ENCODE peak calls at places on chromosomes 7 and 10, in six cellular contexts. H is left cardiac atrium, I is kidney glomerular epithelial cell, T is osteocyte, J is fibroblast of lung, O is Kasumi-1. G is an unnamed sample.

GRCh38 chr10:98097611-98098010 is 36.8 kb upstream of the R3HCC1L start:
- DNase-seq in H (no peak), I (no peak), T (no peak), J (no peak), O (no peak), G (no peak)

GRCh38 chr7:155219154-155219531 is 78.5 kb upstream of the INSIG1 start:
- DNase-seq in H (no peak), I (no peak), T (no peak), J (no peak), O (no peak), G (no peak)

GRCh38 chr7:46586406-46586805 is 665.3 kb upstream of the IGFBP3 start:
- DNase-seq in H (no peak), I (peak; percentile 22), T (no peak), J (no peak), O (no peak), G (no peak)

GRCh38 chr10:122780391-122780790 is 65.3 kb downstream of the CUZD1 start:
- DNase-seq in H (no peak), I (no peak), T (no peak), J (peak; percentile 38), O (no peak), G (no peak)

GRCh38 chr7:55961994-55962393 is 2.4 kb upstream of the NIPSNAP2 start:
- DNase-seq in H (no peak), I (no peak), T (no peak), J (no peak), O (no peak), G (no peak)

GRCh38 chr7:46534593-46535271 is 613.7 kb upstream of the IGFBP3 start:
- DNase-seq in H (peak; percentile 50), I (peak; percentile 88), T (no peak), J (peak; percentile 88), O (no peak), G (no peak)

GRCh38 chr7:129376076-129376777 is 58.0 kb upstream of the STRIP2 start:
- DNase-seq in H (no peak), I (peak; percentile 9), T (no peak), J (peak; percentile 13), O (peak; percentile 34), G (no peak)

GRCh38 chr7:133554330-133554729 is 301.5 kb downstream of the EXOC4 start:
- DNase-seq in H (no peak), I (no peak), T (no peak), J (no peak), O (no peak), G (no peak)

GRCh38 chr7:134058980-134059379 is 68.2 kb upstream of the LRGUK start:
- DNase-seq in H (no peak), I (no peak), T (no peak), J (peak; percentile 3), O (no peak), G (no peak)

GRCh38 chr10:50552771-50553535 is 70.8 kb downstream of the SGMS1 start:
- DNase-seq in H (no peak), I (peak; percentile 32), T (no peak), J (peak; percentile 53), O (peak; percentile 58), G (no peak)

GRCh38 chr10:21336476-21337170 is 188.9 kb downstream of the SKIDA1 start:
- DNase-seq in H (peak; percentile 83), I (peak; percentile 91), T (peak; percentile 86), J (peak; percentile 97), O (no peak), G (peak; percentile 89)

GRCh38 chr10:79185067-79185774 is 116.5 kb downstream of the ZMIZ1 start:
- DNase-seq in H (no peak), I (peak; percentile 21), T (no peak), J (peak; percentile 48), O (no peak), G (no peak)

GRCh38 chr7:8133955-8134733 is 127.8 kb downstream of the ICA1 start:
- DNase-seq in H (no peak), I (peak; percentile 95), T (no peak), J (peak; percentile 20), O (no peak), G (no peak)

GRCh38 chr7:17682586-17682985 is 257.7 kb downstream of the SNX13 start:
- DNase-seq in H (no peak), I (no peak), T (no peak), J (peak; percentile 45), O (no peak), G (no peak)

GRCh38 chr7:77439572-77439971 is 23.4 kb upstream of the GSAP start:
- DNase-seq in H (peak; percentile 46), I (no peak), T (peak; percentile 48), J (no peak), O (no peak), G (peak; percentile 73)

GRCh38 chr7:101953248-101953819 is 135.9 kb downstream of the CUX1 start:
- DNase-seq in H (peak; percentile 48), I (no peak), T (no peak), J (peak; percentile 89), O (no peak), G (peak; percentile 59)

GRCh38 chr7:151660141-151660540 is 140.4 kb upstream of the RHEB start:
- DNase-seq in H (no peak), I (no peak), T (no peak), J (peak; percentile 55), O (no peak), G (no peak)

GRCh38 chr7:138538518-138538917 is 78.5 kb downstream of the TRIM24 start:
- DNase-seq in H (no peak), I (no peak), T (no peak), J (peak; percentile 26), O (no peak), G (no peak)

GRCh38 chr7:155625557-155625956 is 18.9 kb upstream of the RBM33 start:
- DNase-seq in H (no peak), I (no peak), T (no peak), J (no peak), O (no peak), G (no peak)

GRCh38 chr7:132207211-132207610 is 369.1 kb downstream of the PLXNA4 start:
- DNase-seq in H (peak; percentile 41), I (no peak), T (no peak), J (no peak), O (no peak), G (no peak)

GRCh38 chr7:99447943-99448342 is 9.2 kb downstream of the CPSF4 start:
- DNase-seq in H (no peak), I (no peak), T (no peak), J (no peak), O (peak; percentile 14), G (no peak)

GRCh38 chr7:35970458-35970857 is 169.6 kb downstream of the SEPTIN7 start:
- DNase-seq in H (no peak), I (no peak), T (no peak), J (no peak), O (no peak), G (no peak)

GRCh38 chr10:58513189-58514101 is 773 bp downstream of the BICC1 start:
- DNase-seq in H (peak; percentile 65), I (peak; percentile 84), T (peak; percentile 84), J (peak; percentile 82), O (peak; percentile 47), G (peak; percentile 40)

GRCh38 chr7:46028246-46028645 is 107.2 kb upstream of the IGFBP3 start:
- DNase-seq in H (no peak), I (no peak), T (no peak), J (no peak), O (no peak), G (no peak)

GRCh38 chr10:36676321-36677169 is 448.9 kb upstream of the ANKRD30A start:
- DNase-seq in H (no peak), I (no peak), T (no peak), J (peak; percentile 82), O (peak; percentile 17), G (no peak)

GRCh38 chr10:44340557-44340956 is 44.3 kb downstream of the CXCL12 start:
- DNase-seq in H (no peak), I (no peak), T (no peak), J (peak; percentile 5), O (no peak), G (no peak)

GRCh38 chr7:99499356-99499712 is 747 bp downstream of the ZNF394 start:
- DNase-seq in H (no peak), I (no peak), T (no peak), J (no peak), O (peak; percentile 47), G (no peak)

GRCh38 chr10:129953541-129954031 is 10.5 kb downstream of the EBF3 start:
- DNase-seq in H (no peak), I (no peak), T (no peak), J (no peak), O (no peak), G (no peak)

GRCh38 chr7:96996937-96997511 is 8.3 kb upstream of the DLX6 start:
- DNase-seq in H (no peak), I (no peak), T (no peak), J (no peak), O (no peak), G (no peak)

G was measured in adrenal gland.